ENCODE peak calls at places on chromosomes 16 and 17, in five cellular contexts. One of them, this sample, is unnamed.

GRCh38 chr16:30821891-30822290 is 34.9 kb upstream of the ZNF629 start:
- DNase-seq in HepG2: no peak
- DNase-seq in GM12878: no peak
- DNase-seq in K562: no peak
- DNase-seq in A549: no peak
- DNase-seq in this sample: no peak

GRCh38 chr17:75626496-75627038 is 6.7 kb upstream of the SMIM5 start:
- DNase-seq in A549: no peak
- DNase-seq in GM12878: no peak
- DNase-seq in HepG2: no peak
- DNase-seq in K562: no peak
- DNase-seq in this sample: no peak

GRCh38 chr17:2064511-2064910 is 9.6 kb downstream of the HIC1 start:
- DNase-seq in A549: no peak
- DNase-seq in GM12878: no peak
- DNase-seq in K562: no peak
- DNase-seq in HepG2: no peak
- DNase-seq in this sample: no peak

GRCh38 chr17:80717661-80718060 is 173.0 kb downstream of the RPTOR start:
- DNase-seq in GM12878: no peak
- DNase-seq in HepG2: no peak
- DNase-seq in A549: no peak
- DNase-seq in K562: no peak
- DNase-seq in this sample: no peak

GRCh38 chr16:27983244-27983643 is 80.3 kb downstream of the GSG1L start:
- DNase-seq in A549: no peak
- DNase-seq in GM12878: no peak
- DNase-seq in K562: no peak
- DNase-seq in HepG2: no peak
- DNase-seq in this sample: no peak

GRCh38 chr17:13474073-13474800 is 127.5 kb downstream of the HS3ST3A1 start:
- DNase-seq in K562: no peak
- DNase-seq in GM12878: no peak
- DNase-seq in HepG2: no peak
- DNase-seq in A549: no peak
- DNase-seq in this sample: no peak

GRCh38 chr16:85202051-85202601 is 89.9 kb upstream of the CIBAR2 start:
- DNase-seq in K562: no peak
- DNase-seq in A549: no peak
- DNase-seq in GM12878: no peak
- DNase-seq in HepG2: no peak
- DNase-seq in this sample: peak

GRCh38 chr17:64442550-64442971 is 6.4 kb upstream of the MILR1 start:
- DNase-seq in K562: no peak
- DNase-seq in HepG2: no peak
- DNase-seq in A549: peak
- DNase-seq in GM12878: no peak
- DNase-seq in this sample: no peak

GRCh38 chr16:4693956-4694663 is 748 bp downstream of the NUDT16L1 start:
- DNase-seq in K562: peak
- DNase-seq in A549: no peak
- DNase-seq in HepG2: no peak
- DNase-seq in GM12878: no peak
- DNase-seq in this sample: no peak

GRCh38 chr17:41580244-41580575 is 6.5 kb downstream of the KRT14 start:
- DNase-seq in GM12878: no peak
- DNase-seq in A549: no peak
- DNase-seq in K562: no peak
- DNase-seq in HepG2: no peak
- DNase-seq in this sample: no peak

GRCh38 chr17:41578971-41579370 is 7.1 kb upstream of the KRT9 start:
- DNase-seq in HepG2: no peak
- DNase-seq in K562: no peak
- DNase-seq in A549: no peak
- DNase-seq in GM12878: no peak
- DNase-seq in this sample: no peak

GRCh38 chr17:41580651-41581365 is 5.9 kb downstream of the KRT14 start:
- DNase-seq in GM12878: no peak
- DNase-seq in A549: no peak
- DNase-seq in K562: no peak
- DNase-seq in HepG2: no peak
- DNase-seq in this sample: no peak

GRCh38 chr17:41578538-41578937 is 6.7 kb upstream of the KRT9 start:
- DNase-seq in GM12878: no peak
- DNase-seq in K562: no peak
- DNase-seq in HepG2: no peak
- DNase-seq in A549: no peak
- DNase-seq in this sample: no peak

DNA sequence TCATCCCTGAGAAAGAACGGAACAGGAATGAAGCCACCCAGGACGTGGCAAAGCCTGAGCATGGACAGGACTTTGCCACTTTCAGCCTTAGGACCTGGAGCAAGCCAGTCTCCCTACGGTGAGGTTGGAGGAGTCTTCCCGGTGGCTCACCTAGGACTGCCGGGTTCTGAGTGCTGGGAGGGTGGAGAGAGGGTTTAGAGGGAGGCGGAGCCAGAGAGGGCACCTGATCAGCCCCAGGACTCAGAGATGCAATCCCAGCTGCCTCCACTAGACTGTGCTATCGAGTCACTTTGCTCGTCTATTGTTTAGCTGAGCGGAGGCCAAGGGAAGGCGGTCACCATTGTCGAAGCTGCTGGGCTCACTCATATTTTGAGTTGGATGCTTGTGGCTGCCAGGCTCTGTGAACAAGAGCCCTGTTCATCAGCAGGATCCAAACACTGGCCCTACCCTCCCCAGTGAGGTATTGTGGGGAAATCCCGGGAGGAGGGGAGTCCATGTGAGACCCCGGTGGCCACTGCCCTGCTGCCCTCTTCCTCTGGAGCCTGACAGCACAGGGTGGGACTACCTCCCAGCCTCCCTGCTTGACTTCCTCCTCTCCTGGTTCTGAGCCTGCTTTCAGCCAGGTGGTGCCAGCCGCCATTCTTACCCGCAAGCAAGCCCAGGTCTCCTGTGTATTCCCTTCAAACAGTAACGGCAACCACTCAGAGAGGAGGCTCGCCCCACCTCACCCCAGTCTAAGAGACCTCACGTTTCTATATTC is 7.0 kb downstream of the KRT14 start:
- DNase-seq in HepG2: peak
- DNase-seq in A549: peak
- DNase-seq in GM12878: peak
- DNase-seq in K562: peak
- DNase-seq in this sample: peak
- TF ChIP-seq HDAC2 in HepG2: no peak
- TF ChIP-seq HDAC2 in A549: no peak
- TF ChIP-seq HDAC2 in GM12878: no peak
- TF ChIP-seq HDAC2 in K562: no peak
- TF ChIP-seq HDAC2 in this sample: no peak

GRCh38 chr17:70138309-70138865 is 30.9 kb upstream of the KCNJ2 start:
- DNase-seq in GM12878: no peak
- DNase-seq in K562: no peak
- DNase-seq in A549: peak
- DNase-seq in HepG2: no peak
- DNase-seq in this sample: no peak
- TF ChIP-seq HDAC2 in GM12878: no peak
- TF ChIP-seq HDAC2 in K562: no peak
- TF ChIP-seq HDAC2 in A549: no peak
- TF ChIP-seq HDAC2 in HepG2: no peak
- TF ChIP-seq HDAC2 in this sample: no peak

GRCh38 chr17:7562208-7562605 is 488 bp downstream of the SENP3 start:
- DNase-seq in HepG2: no peak
- DNase-seq in K562: peak
- DNase-seq in A549: no peak
- DNase-seq in GM12878: no peak
- DNase-seq in this sample: no peak
- TF ChIP-seq HDAC2 in HepG2: no peak
- TF ChIP-seq HDAC2 in K562: no peak
- TF ChIP-seq HDAC2 in A549: no peak
- TF ChIP-seq HDAC2 in GM12878: no peak
- TF ChIP-seq HDAC2 in this sample: no peak

GRCh38 chr17:58356231-58356630 is 4.2 kb upstream of the SUPT4H1 start:
- DNase-seq in A549: no peak
- DNase-seq in HepG2: no peak
- DNase-seq in K562: no peak
- DNase-seq in GM12878: no peak
- DNase-seq in this sample: no peak

GRCh38 chr17:58352843-58353719 is 1.1 kb upstream of the SUPT4H1 start:
- DNase-seq in HepG2: no peak
- DNase-seq in GM12878: no peak
- DNase-seq in K562: no peak
- DNase-seq in A549: no peak
- DNase-seq in this sample: peak

GRCh38 chr17:58352018-58352842 is at the start of gene SUPT4H1:
- DNase-seq in HepG2: peak
- DNase-seq in A549: peak
- DNase-seq in K562: peak
- DNase-seq in GM12878: peak
- DNase-seq in this sample: peak

GRCh38 chr17:58357312-58358297 is 5.6 kb upstream of the SUPT4H1 start:
- DNase-seq in A549: no peak
- DNase-seq in HepG2: no peak
- DNase-seq in K562: no peak
- DNase-seq in GM12878: no peak
- DNase-seq in this sample: no peak

DNA sequence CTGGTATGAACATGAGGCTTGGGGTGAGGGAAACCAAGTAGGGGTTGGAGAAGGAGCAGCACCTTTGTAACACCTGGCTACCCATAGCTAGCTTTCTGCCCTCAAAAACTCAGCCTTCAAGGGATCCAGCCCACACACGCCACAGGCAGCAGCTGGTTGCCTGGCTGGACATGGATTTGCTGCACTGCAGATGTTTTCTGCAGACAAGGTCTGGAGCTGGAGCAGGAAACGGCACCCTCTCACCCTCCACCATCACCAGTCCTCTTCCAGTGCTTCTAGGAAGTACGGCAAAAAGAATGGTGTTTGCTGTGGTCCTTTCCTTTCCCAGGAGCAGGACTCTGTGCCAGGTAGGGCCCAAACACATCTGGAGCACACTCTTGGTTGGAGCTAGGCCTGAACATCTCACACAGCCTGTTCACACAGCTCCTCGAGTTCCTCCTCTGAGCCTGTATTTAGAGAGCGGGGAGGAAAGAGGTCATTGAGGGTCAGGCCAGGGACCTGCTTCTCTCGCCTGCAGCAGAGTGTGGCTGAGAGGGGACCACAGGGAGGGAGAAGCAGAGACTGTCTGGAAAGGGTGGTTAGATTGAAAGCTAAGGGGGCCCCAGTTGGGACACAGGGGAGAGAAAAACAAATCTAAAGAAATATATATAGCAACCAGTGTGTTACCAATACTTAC is 2.7 kb upstream of the SUPT4H1 start:
- DNase-seq in A549: no peak
- DNase-seq in GM12878: no peak
- DNase-seq in HepG2: no peak
- DNase-seq in K562: no peak
- DNase-seq in this sample: no peak
- TF ChIP-seq HDAC2 in A549: no peak
- TF ChIP-seq HDAC2 in GM12878: no peak
- TF ChIP-seq HDAC2 in HepG2: no peak
- TF ChIP-seq HDAC2 in K562: no peak
- TF ChIP-seq HDAC2 in this sample: no peak

GRCh38 chr17:82228278-82228841 is 482 bp upstream of the SLC16A3 start:
- DNase-seq in GM12878: no peak
- DNase-seq in A549: no peak
- DNase-seq in K562: no peak
- DNase-seq in HepG2: no peak
- DNase-seq in this sample: no peak
- TF ChIP-seq HDAC2 in GM12878: no peak
- TF ChIP-seq HDAC2 in A549: no peak
- TF ChIP-seq HDAC2 in K562: no peak
- TF ChIP-seq HDAC2 in HepG2: no peak
- TF ChIP-seq HDAC2 in this sample: no peak

GRCh38 chr17:8366231-8366630 is 10.3 kb downstream of the KRABD2 start:
- DNase-seq in HepG2: no peak
- DNase-seq in GM12878: no peak
- DNase-seq in K562: no peak
- DNase-seq in A549: no peak
- DNase-seq in this sample: no peak
- TF ChIP-seq HDAC2 in HepG2: no peak
- TF ChIP-seq HDAC2 in GM12878: no peak
- TF ChIP-seq HDAC2 in K562: no peak
- TF ChIP-seq HDAC2 in A549: no peak
- TF ChIP-seq HDAC2 in this sample: no peak

DNA sequence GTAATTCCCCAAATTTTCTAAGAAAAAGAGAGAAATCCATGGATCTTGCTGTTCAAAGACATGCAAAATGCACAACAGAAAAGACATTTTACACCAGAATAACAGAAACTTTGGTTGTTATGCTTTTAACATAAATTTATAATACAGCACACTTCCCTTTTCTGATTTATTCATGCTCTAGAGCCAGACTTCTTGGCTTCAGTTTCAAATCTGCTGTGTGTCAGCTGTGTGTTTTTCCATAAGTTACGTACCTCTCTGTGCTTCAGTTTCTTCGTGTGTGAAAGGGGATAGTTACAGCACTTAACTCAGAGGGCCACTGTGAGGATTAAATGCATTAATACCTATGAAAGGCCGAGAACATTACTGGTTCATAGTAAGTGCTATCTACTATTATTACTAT is 6.8 kb upstream of the CCL3L1 start:
- DNase-seq in GM12878: no peak
- DNase-seq in K562: no peak
- DNase-seq in A549: no peak
- DNase-seq in HepG2: no peak
- DNase-seq in this sample: no peak
- TF ChIP-seq HDAC2 in GM12878: no peak
- TF ChIP-seq HDAC2 in K562: no peak
- TF ChIP-seq HDAC2 in A549: no peak
- TF ChIP-seq HDAC2 in HepG2: no peak
- TF ChIP-seq HDAC2 in this sample: no peak

DNA sequence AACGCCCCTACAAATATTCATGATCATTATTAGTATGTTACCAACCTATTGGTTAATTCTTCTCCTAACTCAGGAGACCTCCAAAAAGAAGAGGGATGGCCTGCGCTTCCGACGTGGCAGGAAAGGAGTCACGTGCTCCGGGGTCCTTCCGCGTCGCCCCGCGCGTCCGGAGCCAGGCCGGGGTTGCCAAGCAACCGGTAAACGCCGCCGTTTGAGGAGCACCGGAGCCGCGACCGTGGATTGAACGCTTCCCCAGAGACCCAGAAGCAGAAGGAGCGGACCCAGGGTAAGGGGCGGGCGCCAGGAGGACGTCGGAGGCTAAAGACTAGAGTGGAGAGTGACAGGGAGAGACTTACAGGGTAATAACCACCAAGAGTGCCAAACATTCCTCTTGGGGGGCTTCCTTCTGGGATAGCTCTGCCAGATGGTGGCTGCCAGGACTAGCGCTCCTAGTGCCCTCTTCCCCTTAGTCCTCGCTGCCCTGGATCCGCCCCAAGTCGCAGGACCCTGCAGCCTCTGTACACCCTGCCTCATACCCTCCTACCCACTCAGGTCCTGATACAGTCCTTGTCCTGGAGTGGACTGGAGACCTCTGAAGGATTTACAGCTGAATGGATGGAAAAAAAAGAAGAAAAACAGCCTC is at the start of gene DNAI2:
- DNase-seq in A549: no peak
- DNase-seq in K562: peak
- DNase-seq in HepG2: no peak
- DNase-seq in GM12878: no peak
- DNase-seq in this sample: no peak
- TF ChIP-seq HDAC2 in A549: no peak
- TF ChIP-seq HDAC2 in K562: no peak
- TF ChIP-seq HDAC2 in HepG2: no peak
- TF ChIP-seq HDAC2 in GM12878: no peak
- TF ChIP-seq HDAC2 in this sample: no peak

GRCh38 chr16:88941933-88942909 is 34.8 kb downstream of the CBFA2T3 start:
- DNase-seq in HepG2: no peak
- DNase-seq in K562: no peak
- DNase-seq in GM12878: no peak
- DNase-seq in A549: peak
- DNase-seq in this sample: no peak
- TF ChIP-seq HDAC2 in HepG2: no peak
- TF ChIP-seq HDAC2 in K562: no peak
- TF ChIP-seq HDAC2 in GM12878: no peak
- TF ChIP-seq HDAC2 in A549: no peak
- TF ChIP-seq HDAC2 in this sample: no peak